ENCODE peak calls at places on chromosomes 16 and 17, in eight cellular contexts. Y is T-cell; T is CD4-positive, alpha-beta T cell; M is CD8-positive, alpha-beta T cell; B is activated T-helper 1 cell treated with anti-CD3 and anti-CD28 coated beads, Interleukin-2, amount 50 U/mL, for 16 hours; R is pons; S is fibroblast of the conjunctiva; L is stimulated activated naive CD4-positive, alpha-beta T cell. D is an unnamed sample.

GRCh38 chr17:77495575-77495974 is 354.8 kb downstream of the SEC14L1 start:
- DNase-seq in Y (no peak), T (no peak), M (no peak), B (peak), R (no peak), S (no peak), L (no peak), D (no peak)

GRCh38 chr17:78759203-78759968 is 22.7 kb downstream of the CYTH1 start:
- DNase-seq in Y (peak), T (peak), M (peak), B (peak), R (no peak), S (peak), L (peak), D (no peak)

GRCh38 chr17:63024716-63025115 is 58.7 kb downstream of the TANC2 start:
- DNase-seq in Y (no peak), T (no peak), M (no peak), B (no peak), R (no peak), S (no peak), L (no peak), D (no peak)

GRCh38 chr17:33967608-33968349 is 287.3 kb upstream of the CCL2 start:
- DNase-seq in Y (no peak), T (no peak), M (no peak), B (no peak), R (no peak), S (no peak), L (no peak), D (no peak)

GRCh38 chr17:45813051-45813731 is 29.1 kb downstream of the CRHR1 start:
- DNase-seq in Y (no peak), T (no peak), M (no peak), B (no peak), R (peak), S (no peak), L (no peak), D (peak)

GRCh38 chr17:15966183-15966878 is 21.4 kb downstream of the ADORA2B start:
- DNase-seq in Y (no peak), T (no peak), M (no peak), B (no peak), R (peak), S (no peak), L (no peak), D (peak)

GRCh38 chr17:7834554-7834890 is 505 bp downstream of the KDM6B start:
- DNase-seq in Y (no peak), T (no peak), M (no peak), B (no peak), R (peak), S (no peak), L (no peak), D (no peak)

GRCh38 chr17:39761861-39762496 is 24.2 kb downstream of the GRB7 start:
- DNase-seq in Y (no peak), T (no peak), M (no peak), B (no peak), R (no peak), S (no peak), L (no peak), D (no peak)

GRCh38 chr17:64008346-64008745 is 10.2 kb downstream of the PRR29 start:
- DNase-seq in Y (no peak), T (no peak), M (no peak), B (no peak), R (no peak), S (no peak), L (no peak), D (no peak)

GRCh38 chr17:51322390-51323029 is 62.2 kb downstream of the UTP18 start:
- DNase-seq in Y (no peak), T (no peak), M (no peak), B (no peak), R (peak), S (peak), L (no peak), D (no peak)

GRCh38 chr17:82320956-82321927 is 3.8 kb upstream of the CD7 start:
- DNase-seq in Y (peak), T (peak), M (peak), B (no peak), R (no peak), S (no peak), L (peak), D (no peak)

GRCh38 chr16:89602273-89602951 is 11.0 kb upstream of the DPEP1 start:
- DNase-seq in Y (peak), T (peak), M (no peak), B (no peak), R (no peak), S (peak), L (no peak), D (peak)

GRCh38 chr16:57940382-57940966 is 30.5 kb downstream of the CNGB1 start:
- DNase-seq in Y (no peak), T (no peak), M (no peak), B (no peak), R (no peak), S (no peak), L (no peak), D (no peak)

GRCh38 chr16:6633441-6633840 is 699.2 kb upstream of the RBFOX1 start:
- DNase-seq in Y (no peak), T (no peak), M (no peak), B (no peak), R (no peak), S (no peak), L (no peak), D (no peak)

GRCh38 chr17:67258836-67259468 is 14.0 kb upstream of the HELZ start:
- DNase-seq in Y (peak), T (no peak), M (no peak), B (no peak), R (no peak), S (no peak), L (no peak), D (no peak)

GRCh38 chr17:10843806-10844205 is 5.9 kb upstream of the PIRT start:
- DNase-seq in Y (no peak), T (no peak), M (no peak), B (no peak), R (no peak), S (no peak), L (no peak), D (no peak)

GRCh38 chr16:83899272-83899897 is 470 bp downstream of the MLYCD start:
- DNase-seq in Y (peak), T (no peak), M (no peak), B (no peak), R (no peak), S (peak), L (no peak), D (peak)

GRCh38 chr16:9256196-9256595 is 164.8 kb downstream of the HAPSTR1 start:
- DNase-seq in Y (no peak), T (no peak), M (no peak), B (no peak), R (no peak), S (no peak), L (no peak), D (peak)

GRCh38 chr17:55286681-55287589 is 22.2 kb downstream of the HLF start:
- DNase-seq in Y (no peak), T (no peak), M (no peak), B (no peak), R (no peak), S (peak), L (no peak), D (no peak)

GRCh38 chr17:80625627-80626026 is 81.0 kb downstream of the RPTOR start:
- DNase-seq in Y (no peak), T (no peak), M (no peak), B (no peak), R (no peak), S (no peak), L (no peak), D (no peak)

GRCh38 chr16:64705443-64705842 is 416.4 kb downstream of the CDH11 start:
- DNase-seq in Y (no peak), T (no peak), M (no peak), B (no peak), R (no peak), S (no peak), L (no peak), D (no peak)

GRCh38 chr17:2797632-2798031 is 1.4 kb downstream of the RAP1GAP2 start:
- DNase-seq in Y (no peak), T (no peak), M (no peak), B (no peak), R (no peak), S (no peak), L (no peak), D (no peak)

GRCh38 chr17:30372755-30373154 is 6.0 kb upstream of the CPD start:
- DNase-seq in Y (no peak), T (no peak), M (no peak), B (no peak), R (no peak), S (no peak), L (no peak), D (no peak)

GRCh38 chr16:28596840-28597691 is at the start of gene SULT1A2:
- DNase-seq in Y (no peak), T (no peak), M (no peak), B (no peak), R (no peak), S (no peak), L (no peak), D (no peak)

GRCh38 chr16:31529398-31530312 is 2.0 kb downstream of the AHSP start:
- DNase-seq in Y (peak), T (no peak), M (no peak), B (no peak), R (no peak), S (no peak), L (no peak), D (no peak)

GRCh38 chr17:19237389-19238166 is 412 bp downstream of the EPN2 start:
- DNase-seq in Y (peak), T (peak), M (no peak), B (no peak), R (no peak), S (no peak), L (no peak), D (peak)

GRCh38 chr16:5158494-5158893 is 60.9 kb upstream of the EEF2KMT start:
- DNase-seq in Y (no peak), T (no peak), M (no peak), B (no peak), R (no peak), S (no peak), L (no peak), D (no peak)

GRCh38 chr17:50659220-50659619 is 24.5 kb downstream of the ABCC3 start:
- DNase-seq in Y (no peak), T (no peak), M (no peak), B (no peak), R (no peak), S (no peak), L (no peak), D (no peak)

D was measured in ecto neural progenitor cell.